ENCODE peak calls at places on chromosomes 2 and 18, in five cellular contexts. One of them, this sample, is unnamed. For H3K4me1, the result is how much of the 10 kb centered on the place peaks cover.

GRCh38 chr18:78587096-78587495 is 392.5 kb upstream of the SALL3 start:
- DNase-seq in IMR-90: no peak
- DNase-seq in PC-3: no peak
- DNase-seq in astrocyte: peak
- DNase-seq in K562: no peak
- DNase-seq in this sample: no peak

GRCh38 chr18:57806891-57807280 is 3.8 kb upstream of the ATP8B1 start:
- DNase-seq in IMR-90: peak
- DNase-seq in PC-3: peak
- DNase-seq in astrocyte: peak
- DNase-seq in K562: no peak
- DNase-seq in this sample: no peak

GRCh38 chr2:79993144-79993543 is 311.4 kb downstream of the LRRTM1 start:
- DNase-seq in IMR-90: no peak
- DNase-seq in PC-3: no peak
- DNase-seq in astrocyte: peak
- DNase-seq in K562: no peak
- DNase-seq in this sample: no peak

GRCh38 chr18:43220691-43221090 is 56.6 kb downstream of the SYT4 start:
- DNase-seq in IMR-90: no peak
- DNase-seq in PC-3: no peak
- DNase-seq in astrocyte: no peak
- DNase-seq in K562: no peak
- DNase-seq in this sample: no peak

GRCh38 chr2:124301915-124302314 is 276.8 kb downstream of the CNTNAP5 start:
- DNase-seq in IMR-90: no peak
- DNase-seq in PC-3: no peak
- DNase-seq in astrocyte: no peak
- DNase-seq in K562: no peak
- DNase-seq in this sample: no peak

GRCh38 chr2:30417253-30417652 is 29.8 kb upstream of the LCLAT1 start:
- DNase-seq in IMR-90: peak
- DNase-seq in PC-3: no peak
- DNase-seq in astrocyte: no peak
- DNase-seq in K562: no peak
- DNase-seq in this sample: no peak

GRCh38 chr2:12759248-12759647 is 42.5 kb downstream of the TRIB2 start:
- DNase-seq in IMR-90: peak
- DNase-seq in PC-3: peak
- DNase-seq in astrocyte: peak
- DNase-seq in K562: no peak
- DNase-seq in this sample: no peak

GRCh38 chr2:46960618-46961017 is 45.0 kb upstream of the MCFD2 start:
- DNase-seq in IMR-90: no peak
- DNase-seq in PC-3: no peak
- DNase-seq in astrocyte: no peak
- DNase-seq in K562: no peak
- DNase-seq in this sample: peak

GRCh38 chr18:6719098-6719913 is 10.2 kb upstream of the ARHGAP28 start:
- DNase-seq in IMR-90: no peak
- DNase-seq in PC-3: peak
- DNase-seq in astrocyte: no peak
- DNase-seq in K562: no peak
- DNase-seq in this sample: no peak

GRCh38 chr2:67877281-67877680 is 185.5 kb downstream of the C1D start:
- DNase-seq in IMR-90: no peak
- DNase-seq in PC-3: no peak
- DNase-seq in astrocyte: no peak
- DNase-seq in K562: no peak
- DNase-seq in this sample: peak

GRCh38 chr2:233411162-233411561 is 56.9 kb downstream of the DGKD start:
- DNase-seq in IMR-90: no peak
- DNase-seq in PC-3: no peak
- DNase-seq in astrocyte: no peak
- DNase-seq in K562: no peak
- DNase-seq in this sample: no peak

GRCh38 chr2:217023611-217024010 is 163.7 kb upstream of the TNP1 start:
- DNase-seq in IMR-90: no peak
- DNase-seq in PC-3: no peak
- DNase-seq in astrocyte: no peak
- DNase-seq in K562: no peak
- DNase-seq in this sample: no peak

GRCh38 chr18:1011342-1011741 is 106.7 kb downstream of the ADCYAP1 start:
- DNase-seq in IMR-90: no peak
- DNase-seq in PC-3: no peak
- DNase-seq in astrocyte: no peak
- DNase-seq in K562: no peak
- DNase-seq in this sample: no peak

GRCh38 chr18:616380-616995 is 19.7 kb downstream of the CLUL1 start:
- DNase-seq in IMR-90: peak
- DNase-seq in PC-3: peak
- DNase-seq in astrocyte: peak
- DNase-seq in K562: peak
- DNase-seq in this sample: no peak

GRCh38 chr2:118945921-118946320 is 3.9 kb downstream of the MARCO start:
- DNase-seq in IMR-90: no peak
- DNase-seq in PC-3: no peak
- DNase-seq in astrocyte: no peak
- DNase-seq in K562: no peak
- DNase-seq in this sample: no peak

DNA sequence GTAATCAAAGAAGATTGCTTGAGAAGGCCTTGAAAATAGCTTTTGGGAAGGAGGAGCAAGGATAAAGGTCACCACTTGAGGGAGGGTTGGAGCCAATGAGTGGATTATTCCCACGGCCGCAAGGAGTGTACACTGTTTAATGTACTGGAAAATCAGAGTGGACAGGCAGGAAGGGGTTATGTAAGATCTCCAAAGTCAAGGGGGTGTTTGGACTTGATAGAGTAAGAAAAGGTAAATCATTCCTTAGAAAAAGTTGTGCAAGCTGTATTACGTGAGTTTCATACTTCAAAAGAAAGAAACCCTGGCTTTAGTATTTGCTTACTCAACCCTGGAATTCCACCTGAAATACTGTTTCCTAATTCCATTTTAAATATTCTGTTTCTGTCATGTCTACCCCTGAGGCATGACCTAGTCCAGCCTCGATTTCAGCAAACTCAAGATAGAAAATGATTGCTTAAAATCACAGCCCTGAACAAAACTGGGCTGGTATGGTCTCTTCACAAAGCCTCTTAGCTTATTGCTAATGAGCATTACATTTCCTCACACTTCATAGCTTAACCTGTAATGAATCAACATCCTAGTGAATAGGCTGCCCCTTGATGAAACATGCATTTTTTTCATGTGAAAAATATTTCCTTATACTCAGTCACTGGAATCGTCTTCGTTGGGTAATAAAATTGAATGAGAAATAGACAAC is 1.1 kb downstream of the MREG start:
- DNase-seq in IMR-90: no peak
- DNase-seq in PC-3: peak
- DNase-seq in astrocyte: peak
- DNase-seq in K562: no peak
- DNase-seq in this sample: no peak
- TF ChIP-seq CTCF in IMR-90: no peak
- TF ChIP-seq CTCF in PC-3: peak
- TF ChIP-seq CTCF in astrocyte: no peak
- TF ChIP-seq CTCF in K562: no peak
- TF ChIP-seq CTCF in this sample: no peak

DNA sequence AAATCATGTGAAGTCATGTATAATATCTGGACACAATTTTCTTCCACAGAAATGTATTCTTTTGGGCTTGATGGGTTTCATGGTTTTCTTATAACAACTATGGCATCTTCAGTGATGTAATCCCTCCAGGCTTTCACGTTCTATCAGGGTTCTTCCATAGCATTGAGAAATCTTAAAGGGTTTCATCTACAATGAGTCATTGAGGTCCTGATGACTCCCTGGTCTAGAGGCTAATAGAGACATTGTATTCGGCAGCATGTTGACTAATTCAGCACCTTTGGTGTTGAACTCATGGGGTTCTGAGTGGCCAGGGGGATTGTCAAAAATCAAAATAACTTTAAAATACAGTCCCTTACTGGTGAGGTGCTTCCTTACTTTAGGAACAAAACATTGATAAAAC is 614.0 kb upstream of the CRIM1 start:
- DNase-seq in IMR-90: no peak
- DNase-seq in PC-3: no peak
- DNase-seq in astrocyte: no peak
- DNase-seq in K562: no peak
- DNase-seq in this sample: no peak
- H3K4me1 ChIP-seq in IMR-90: under half
- H3K4me1 ChIP-seq in PC-3: under half
- H3K4me1 ChIP-seq in astrocyte: under half
- H3K4me1 ChIP-seq in K562: under half
- H3K4me1 ChIP-seq in this sample: under half

GRCh38 chr2:38496927-38497669 is 105.6 kb downstream of the HNRNPLL start:
- DNase-seq in IMR-90: no peak
- DNase-seq in PC-3: no peak
- DNase-seq in astrocyte: no peak
- DNase-seq in K562: no peak
- DNase-seq in this sample: no peak
- H3K9ac ChIP-seq in IMR-90: no peak
- H3K9ac ChIP-seq in PC-3: no peak
- H3K9ac ChIP-seq in astrocyte: no peak
- H3K9ac ChIP-seq in K562: no peak
- H3K9ac ChIP-seq in this sample: no peak

GRCh38 chr2:196591621-196592022 is 47.9 kb upstream of the CCDC150 start:
- DNase-seq in IMR-90: no peak
- DNase-seq in PC-3: no peak
- DNase-seq in astrocyte: no peak
- DNase-seq in K562: no peak
- DNase-seq in this sample: no peak

GRCh38 chr2:196591004-196591403 is 48.5 kb upstream of the CCDC150 start:
- DNase-seq in IMR-90: no peak
- DNase-seq in PC-3: no peak
- DNase-seq in astrocyte: no peak
- DNase-seq in K562: no peak
- DNase-seq in this sample: no peak

GRCh38 chr2:196592912-196593881 is 46.3 kb upstream of the CCDC150 start:
- DNase-seq in IMR-90: peak
- DNase-seq in PC-3: peak
- DNase-seq in astrocyte: peak
- DNase-seq in K562: no peak
- DNase-seq in this sample: peak

GRCh38 chr2:196594158-196594557 is 45.4 kb upstream of the CCDC150 start:
- DNase-seq in IMR-90: no peak
- DNase-seq in PC-3: no peak
- DNase-seq in astrocyte: no peak
- DNase-seq in K562: no peak
- DNase-seq in this sample: no peak

GRCh38 chr2:196592331-196592911 is 47.1 kb upstream of the CCDC150 start:
- DNase-seq in IMR-90: peak
- DNase-seq in PC-3: peak
- DNase-seq in astrocyte: peak
- DNase-seq in K562: no peak
- DNase-seq in this sample: no peak
- TF ChIP-seq CTCF in IMR-90: no peak
- TF ChIP-seq CTCF in PC-3: peak
- TF ChIP-seq CTCF in astrocyte: peak
- TF ChIP-seq CTCF in K562: no peak
- TF ChIP-seq CTCF in this sample: no peak

DNA sequence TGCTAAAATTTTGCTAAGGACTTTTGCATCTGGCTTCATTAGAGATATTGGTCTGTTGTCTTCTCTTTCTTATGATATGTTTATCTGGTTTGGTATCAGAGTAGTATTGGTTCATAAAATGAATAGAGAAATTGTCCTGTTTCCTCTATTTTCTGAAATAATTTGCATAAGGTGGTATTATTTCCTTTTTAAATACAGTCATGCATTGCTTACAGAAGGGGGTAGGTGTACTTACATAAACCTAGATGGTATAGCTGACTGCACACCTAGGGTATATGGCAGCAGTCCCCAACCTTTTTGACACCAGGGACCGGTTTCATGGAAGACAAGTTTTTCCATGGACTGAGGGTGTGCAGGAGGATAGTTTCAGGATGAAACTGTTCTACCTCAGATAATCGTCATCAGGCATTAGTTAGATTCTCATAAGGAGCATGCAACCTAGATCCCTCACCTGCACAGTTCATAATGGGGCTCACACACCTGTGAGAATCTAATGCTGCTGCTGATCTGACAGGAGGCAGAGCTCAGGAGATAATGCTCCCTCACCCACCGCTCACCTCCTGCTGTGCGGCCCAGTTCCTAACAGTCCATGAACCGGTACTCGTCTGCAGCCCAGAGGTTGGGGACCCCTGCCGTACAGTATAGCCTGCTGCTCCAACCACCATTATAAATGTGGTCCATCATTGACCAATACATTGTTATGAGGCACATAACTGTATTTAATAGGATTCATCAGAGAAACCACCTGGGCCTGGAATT is 189.2 kb downstream of the FAM210A start:
- DNase-seq in IMR-90: no peak
- DNase-seq in PC-3: no peak
- DNase-seq in astrocyte: no peak
- DNase-seq in K562: no peak
- DNase-seq in this sample: no peak
- H3K4me1 ChIP-seq in IMR-90: under half
- H3K4me1 ChIP-seq in PC-3: under half
- H3K4me1 ChIP-seq in astrocyte: under half
- H3K4me1 ChIP-seq in K562: under half
- H3K4me1 ChIP-seq in this sample: under half

GRCh38 chr2:29262681-29263260 is 147.6 kb downstream of the CLIP4 start:
- DNase-seq in IMR-90: no peak
- DNase-seq in PC-3: no peak
- DNase-seq in astrocyte: peak
- DNase-seq in K562: no peak
- DNase-seq in this sample: no peak

GRCh38 chr2:29263886-29264285 is 148.7 kb downstream of the CLIP4 start:
- DNase-seq in IMR-90: no peak
- DNase-seq in PC-3: no peak
- DNase-seq in astrocyte: no peak
- DNase-seq in K562: no peak
- DNase-seq in this sample: no peak

GRCh38 chr2:29261003-29261402 is 145.8 kb downstream of the CLIP4 start:
- DNase-seq in IMR-90: no peak
- DNase-seq in PC-3: no peak
- DNase-seq in astrocyte: no peak
- DNase-seq in K562: no peak
- DNase-seq in this sample: no peak

GRCh38 chr2:29259221-29259620 is 144.0 kb downstream of the CLIP4 start:
- DNase-seq in IMR-90: peak
- DNase-seq in PC-3: no peak
- DNase-seq in astrocyte: peak
- DNase-seq in K562: no peak
- DNase-seq in this sample: no peak

GRCh38 chr2:29260151-29260772 is 145.0 kb downstream of the CLIP4 start:
- DNase-seq in IMR-90: peak
- DNase-seq in PC-3: peak
- DNase-seq in astrocyte: peak
- DNase-seq in K562: no peak
- DNase-seq in this sample: no peak
- H3K9ac ChIP-seq in IMR-90: no peak
- H3K9ac ChIP-seq in PC-3: no peak
- H3K9ac ChIP-seq in astrocyte: no peak
- H3K9ac ChIP-seq in K562: no peak
- H3K9ac ChIP-seq in this sample: no peak

This sample was measured in kidney.